ENCODE peak calls at places on chromosome X, in five cellular contexts. J is MCF 10A, Y is mammary epithelial cell, N is COR-L47, P is GM12864. A is an unnamed sample.

GRCh38 chrX:48728653-48729052 is 32.1 kb downstream of the SUV39H1 start:
- DNase-seq in Y (no peak), P (no peak), J (no peak), N (no peak), A (no peak)

GRCh38 chrX:120559799-120560198 is 963 bp downstream of the CUL4B start:
- DNase-seq in N (no peak), P (no peak), J (peak), Y (peak), A (no peak)

GRCh38 chrX:134580947-134581346 is 77.3 kb downstream of the PLAC1 start:
- DNase-seq in P (no peak), J (no peak), N (no peak), Y (no peak), A (no peak)

GRCh38 chrX:57481514-57481913 is 110.3 kb upstream of the ZXDB start:
- DNase-seq in J (no peak), Y (no peak), P (no peak), N (no peak), A (no peak)

GRCh38 chrX:39832211-39832610 is 265.5 kb downstream of the BCOR start:
- DNase-seq in N (no peak), Y (no peak), P (no peak), J (no peak), A (no peak)

GRCh38 chrX:129716507-129716906 is 22.3 kb upstream of the XPNPEP2 start:
- DNase-seq in J (no peak), Y (no peak), P (no peak), N (no peak), A (no peak)

GRCh38 chrX:38656350-38656915 is 95.1 kb downstream of the TSPAN7 start:
- DNase-seq in N (no peak), Y (no peak), J (no peak), P (no peak), A (no peak)

GRCh38 chrX:97743014-97743413 is 859.3 kb downstream of the RPA4 start:
- DNase-seq in P (no peak), Y (no peak), J (peak), N (no peak), A (no peak)

GRCh38 chrX:30373951-30374350 is 64.8 kb upstream of the NR0B1 start:
- DNase-seq in N (no peak), P (no peak), Y (no peak), J (no peak), A (no peak)

GRCh38 chrX:132094169-132094568 is 33.7 kb downstream of the FRMD7 start:
- DNase-seq in P (no peak), Y (no peak), J (no peak), N (no peak), A (no peak)

GRCh38 chrX:97563531-97564133 is 679.9 kb downstream of the RPA4 start:
- DNase-seq in N (no peak), Y (peak), J (no peak), P (peak), A (peak)

GRCh38 chrX:2962346-2962745 is 33.2 kb upstream of the ARSD start:
- DNase-seq in N (no peak), Y (no peak), J (no peak), P (no peak), A (no peak)

GRCh38 chrX:17642891-17643290 is 94.4 kb upstream of the SCML1 start:
- DNase-seq in P (no peak), Y (no peak), N (no peak), J (no peak), A (no peak)

GRCh38 chrX:47560179-47560830 is 700 bp upstream of the ARAF start:
- DNase-seq in P (no peak), Y (no peak), J (no peak), N (no peak), A (no peak)